ENCODE peak calls at places on chromosomes 6 and 20, in six cellular contexts. One of them, this sample, is unnamed. For H3K4me1, the result is how much of the 10 kb centered on the place peaks cover.

GRCh38 chr6:130574146-130574545 is 208.3 kb downstream of the TMEM200A start:
- DNase-seq in A549: no peak
- DNase-seq in heart right ventricle: no peak
- DNase-seq in CD8-positive, alpha-beta T cell: no peak
- DNase-seq in lung: no peak
- DNase-seq in cardiac muscle cell: no peak
- DNase-seq in this sample: no peak

GRCh38 chr20:57024849-57025248 is 241.6 kb downstream of the BMP7 start:
- DNase-seq in A549: no peak
- DNase-seq in heart right ventricle: no peak
- DNase-seq in CD8-positive, alpha-beta T cell: no peak
- DNase-seq in lung: no peak
- DNase-seq in cardiac muscle cell: no peak
- DNase-seq in this sample: no peak

GRCh38 chr20:61959301-61959700 is 106.4 kb downstream of the TAF4 start:
- DNase-seq in A549: peak
- DNase-seq in heart right ventricle: no peak
- DNase-seq in CD8-positive, alpha-beta T cell: no peak
- DNase-seq in lung: no peak
- DNase-seq in cardiac muscle cell: peak
- DNase-seq in this sample: no peak

GRCh38 chr6:163945813-163946212 is 531.3 kb downstream of the QKI start:
- DNase-seq in A549: no peak
- DNase-seq in heart right ventricle: no peak
- DNase-seq in CD8-positive, alpha-beta T cell: no peak
- DNase-seq in lung: no peak
- DNase-seq in cardiac muscle cell: no peak
- DNase-seq in this sample: no peak

GRCh38 chr20:34876161-34877001 is at the start of gene ACSS2:
- DNase-seq in A549: peak
- DNase-seq in heart right ventricle: peak
- DNase-seq in CD8-positive, alpha-beta T cell: peak
- DNase-seq in lung: peak
- DNase-seq in cardiac muscle cell: peak
- DNase-seq in this sample: peak

GRCh38 chr6:108027594-108027993 is 46.9 kb downstream of the OSTM1 start:
- DNase-seq in A549: no peak
- DNase-seq in heart right ventricle: no peak
- DNase-seq in CD8-positive, alpha-beta T cell: no peak
- DNase-seq in lung: no peak
- DNase-seq in cardiac muscle cell: no peak
- DNase-seq in this sample: no peak

GRCh38 chr6:85323435-85324040 is 126.3 kb upstream of the NT5E start:
- DNase-seq in A549: peak
- DNase-seq in heart right ventricle: peak
- DNase-seq in CD8-positive, alpha-beta T cell: peak
- DNase-seq in lung: peak
- DNase-seq in cardiac muscle cell: peak
- DNase-seq in this sample: peak

GRCh38 chr6:55643868-55644267 is 64.9 kb upstream of the HMGCLL1 start:
- DNase-seq in A549: no peak
- DNase-seq in heart right ventricle: no peak
- DNase-seq in CD8-positive, alpha-beta T cell: no peak
- DNase-seq in lung: no peak
- DNase-seq in cardiac muscle cell: no peak
- DNase-seq in this sample: no peak

GRCh38 chr20:13800728-13801134 is 15.9 kb downstream of the NDUFAF5 start:
- DNase-seq in A549: no peak
- DNase-seq in heart right ventricle: peak
- DNase-seq in CD8-positive, alpha-beta T cell: no peak
- DNase-seq in lung: peak
- DNase-seq in cardiac muscle cell: peak
- DNase-seq in this sample: no peak

GRCh38 chr6:109867009-109867969 is 110.8 kb upstream of the GPR6 start:
- DNase-seq in A549: no peak
- DNase-seq in heart right ventricle: peak
- DNase-seq in CD8-positive, alpha-beta T cell: no peak
- DNase-seq in lung: no peak
- DNase-seq in cardiac muscle cell: peak
- DNase-seq in this sample: no peak

GRCh38 chr6:135423649-135424128 is 73.9 kb downstream of the AHI1 start:
- DNase-seq in A549: peak
- DNase-seq in heart right ventricle: peak
- DNase-seq in CD8-positive, alpha-beta T cell: no peak
- DNase-seq in lung: no peak
- DNase-seq in cardiac muscle cell: peak
- DNase-seq in this sample: no peak

GRCh38 chr6:132479131-132479530 is 33.8 kb downstream of the STX7 start:
- DNase-seq in A549: no peak
- DNase-seq in heart right ventricle: no peak
- DNase-seq in CD8-positive, alpha-beta T cell: no peak
- DNase-seq in lung: no peak
- DNase-seq in cardiac muscle cell: no peak
- DNase-seq in this sample: no peak
- H3K4me1 ChIP-seq in A549: under half
- H3K4me1 ChIP-seq in heart right ventricle: under half
- H3K4me1 ChIP-seq in CD8-positive, alpha-beta T cell: under half
- H3K4me1 ChIP-seq in lung: under half
- H3K4me1 ChIP-seq in cardiac muscle cell: under half
- H3K4me1 ChIP-seq in this sample: under half

GRCh38 chr20:23634044-23634801 is 3.5 kb downstream of the CST3 start:
- DNase-seq in A549: no peak
- DNase-seq in heart right ventricle: no peak
- DNase-seq in CD8-positive, alpha-beta T cell: no peak
- DNase-seq in lung: no peak
- DNase-seq in cardiac muscle cell: no peak
- DNase-seq in this sample: no peak
- H3K4me1 ChIP-seq in A549: under half
- H3K4me1 ChIP-seq in heart right ventricle: under half
- H3K4me1 ChIP-seq in CD8-positive, alpha-beta T cell: under half
- H3K4me1 ChIP-seq in lung: under half
- H3K4me1 ChIP-seq in cardiac muscle cell: under half
- H3K4me1 ChIP-seq in this sample: under half

DNA sequence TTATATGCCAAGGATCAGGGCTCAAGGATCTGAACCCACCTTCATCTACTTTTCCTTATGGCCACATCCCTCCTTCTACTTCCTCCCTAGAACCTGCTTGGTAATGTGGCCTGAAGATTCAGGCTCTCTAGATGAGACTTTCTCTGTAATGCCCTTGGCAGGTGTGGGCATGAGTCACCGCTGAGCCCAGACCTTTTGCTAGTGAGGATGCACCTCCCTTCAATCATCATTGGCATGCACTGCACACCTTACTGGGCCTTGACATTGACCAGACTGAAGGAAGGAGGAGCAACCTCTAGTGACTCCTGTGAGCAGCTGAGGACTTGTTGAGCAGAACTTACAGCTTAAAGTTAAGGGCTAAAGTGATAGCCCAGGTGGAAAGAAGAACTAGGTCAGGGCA is 405.3 kb downstream of the MAFB start:
- DNase-seq in A549: no peak
- DNase-seq in heart right ventricle: no peak
- DNase-seq in CD8-positive, alpha-beta T cell: no peak
- DNase-seq in lung: no peak
- DNase-seq in cardiac muscle cell: no peak
- DNase-seq in this sample: no peak
- H3K4me1 ChIP-seq in A549: under half
- H3K4me1 ChIP-seq in heart right ventricle: under half
- H3K4me1 ChIP-seq in CD8-positive, alpha-beta T cell: under half
- H3K4me1 ChIP-seq in lung: under half
- H3K4me1 ChIP-seq in cardiac muscle cell: under half
- H3K4me1 ChIP-seq in this sample: under half

DNA sequence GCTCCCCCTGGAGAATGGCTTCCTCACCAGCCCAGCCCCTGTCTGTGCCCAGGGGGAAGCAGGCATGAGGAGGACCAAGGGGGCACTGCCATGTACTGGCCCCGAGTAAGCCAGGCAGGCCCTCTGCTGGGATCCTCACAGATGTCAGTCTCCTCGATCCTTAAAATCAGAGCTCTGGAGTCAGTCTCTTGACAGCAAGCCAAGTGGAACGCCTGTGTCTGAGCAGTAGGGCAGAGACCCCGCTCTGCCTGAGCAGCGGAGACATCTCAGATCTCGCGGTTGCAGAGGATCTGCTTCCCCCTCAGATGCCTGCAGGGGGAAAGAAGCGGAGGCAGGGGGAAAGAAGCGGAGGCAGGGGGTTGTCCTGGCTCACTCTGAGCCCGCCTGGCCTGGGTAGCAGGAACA is 92.6 kb downstream of the SNX5 start:
- DNase-seq in A549: no peak
- DNase-seq in heart right ventricle: no peak
- DNase-seq in CD8-positive, alpha-beta T cell: no peak
- DNase-seq in lung: no peak
- DNase-seq in cardiac muscle cell: no peak
- DNase-seq in this sample: no peak
- H3K4me1 ChIP-seq in A549: under half
- H3K4me1 ChIP-seq in heart right ventricle: under half
- H3K4me1 ChIP-seq in CD8-positive, alpha-beta T cell: under half
- H3K4me1 ChIP-seq in lung: under half
- H3K4me1 ChIP-seq in cardiac muscle cell: under half
- H3K4me1 ChIP-seq in this sample: under half

DNA sequence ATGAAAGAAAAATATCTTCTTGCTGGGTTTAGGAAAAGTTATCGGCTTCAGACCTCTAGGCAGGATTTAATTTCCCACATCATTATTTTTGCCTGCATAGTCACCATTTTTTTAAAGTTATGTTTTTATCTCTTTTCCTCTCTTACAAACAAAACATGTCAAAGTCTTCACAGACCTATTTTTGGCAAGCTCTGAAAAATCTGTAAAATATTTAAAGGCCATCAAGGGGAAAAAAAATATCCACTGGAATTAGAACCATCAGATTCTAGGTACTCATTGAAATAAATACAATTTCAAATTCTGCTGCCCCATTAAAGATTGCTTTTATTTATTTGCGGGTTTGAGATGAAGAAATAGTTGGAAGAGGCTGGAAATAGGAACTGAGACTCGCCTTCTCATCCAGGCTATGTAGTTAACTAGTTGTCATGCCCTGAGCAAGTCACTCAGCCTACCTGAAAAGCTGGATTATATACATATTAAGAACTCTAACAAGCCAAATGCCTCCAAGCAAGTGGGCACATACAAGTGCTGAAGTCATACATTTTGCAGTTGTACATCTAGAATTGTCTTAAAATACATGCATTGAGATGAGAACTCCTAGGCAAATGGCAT is 101.7 kb upstream of the SASH1 start:
- DNase-seq in A549: no peak
- DNase-seq in heart right ventricle: no peak
- DNase-seq in CD8-positive, alpha-beta T cell: no peak
- DNase-seq in lung: no peak
- DNase-seq in cardiac muscle cell: no peak
- DNase-seq in this sample: no peak
- H3K4me1 ChIP-seq in A549: under half
- H3K4me1 ChIP-seq in heart right ventricle: under half
- H3K4me1 ChIP-seq in CD8-positive, alpha-beta T cell: under half
- H3K4me1 ChIP-seq in lung: under half
- H3K4me1 ChIP-seq in cardiac muscle cell: under half
- H3K4me1 ChIP-seq in this sample: under half

GRCh38 chr6:18045507-18045906 is 58.1 kb upstream of the KIF13A start:
- DNase-seq in A549: no peak
- DNase-seq in heart right ventricle: no peak
- DNase-seq in CD8-positive, alpha-beta T cell: no peak
- DNase-seq in lung: no peak
- DNase-seq in cardiac muscle cell: no peak
- DNase-seq in this sample: no peak

GRCh38 chr6:18053555-18054445 is 66.4 kb upstream of the KIF13A start:
- DNase-seq in A549: no peak
- DNase-seq in heart right ventricle: no peak
- DNase-seq in CD8-positive, alpha-beta T cell: no peak
- DNase-seq in lung: no peak
- DNase-seq in cardiac muscle cell: no peak
- DNase-seq in this sample: no peak

GRCh38 chr6:18053071-18053475 is 65.6 kb upstream of the KIF13A start:
- DNase-seq in A549: no peak
- DNase-seq in heart right ventricle: no peak
- DNase-seq in CD8-positive, alpha-beta T cell: no peak
- DNase-seq in lung: peak
- DNase-seq in cardiac muscle cell: no peak
- DNase-seq in this sample: no peak

GRCh38 chr6:18047406-18047805 is 60.0 kb upstream of the KIF13A start:
- DNase-seq in A549: no peak
- DNase-seq in heart right ventricle: no peak
- DNase-seq in CD8-positive, alpha-beta T cell: no peak
- DNase-seq in lung: no peak
- DNase-seq in cardiac muscle cell: no peak
- DNase-seq in this sample: no peak

DNA sequence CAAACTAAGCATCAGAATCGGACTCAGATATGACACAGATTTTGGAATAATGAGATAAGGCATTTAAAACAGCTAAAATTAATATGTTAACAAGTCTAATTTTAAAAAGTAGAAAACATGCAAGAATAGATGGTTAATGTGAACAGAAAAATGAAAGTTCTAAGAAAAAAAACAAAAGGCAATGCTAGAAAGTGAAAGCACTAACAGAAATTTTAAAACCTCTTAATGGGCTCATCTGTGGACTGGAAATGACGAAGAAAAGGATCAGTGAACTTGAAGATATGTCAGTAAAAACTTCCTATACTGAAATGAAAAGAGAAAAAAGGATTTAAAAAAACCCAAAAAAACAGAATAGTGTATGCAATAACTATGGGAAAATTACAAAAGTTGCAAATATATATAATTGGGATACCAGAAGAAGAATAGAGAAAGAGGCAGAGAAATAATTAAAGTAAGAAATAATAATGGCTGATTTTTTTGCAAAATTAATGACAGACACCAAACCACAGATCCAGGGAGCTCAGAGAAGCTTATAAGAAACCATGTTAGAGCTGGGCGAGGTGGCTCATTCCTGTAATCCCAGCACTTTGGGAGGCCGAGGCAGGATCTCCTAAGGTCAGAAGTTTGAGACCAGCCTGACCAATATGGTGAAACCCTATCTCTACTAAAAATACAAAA is 61.7 kb upstream of the KIF13A start:
- DNase-seq in A549: no peak
- DNase-seq in heart right ventricle: no peak
- DNase-seq in CD8-positive, alpha-beta T cell: no peak
- DNase-seq in lung: no peak
- DNase-seq in cardiac muscle cell: no peak
- DNase-seq in this sample: no peak
- H3K4me1 ChIP-seq in A549: under half
- H3K4me1 ChIP-seq in heart right ventricle: under half
- H3K4me1 ChIP-seq in CD8-positive, alpha-beta T cell: under half
- H3K4me1 ChIP-seq in lung: under half
- H3K4me1 ChIP-seq in cardiac muscle cell: under half
- H3K4me1 ChIP-seq in this sample: under half

GRCh38 chr6:1065986-1066385 is 245.9 kb upstream of the FOXQ1 start:
- DNase-seq in A549: no peak
- DNase-seq in heart right ventricle: no peak
- DNase-seq in CD8-positive, alpha-beta T cell: no peak
- DNase-seq in lung: no peak
- DNase-seq in cardiac muscle cell: no peak
- DNase-seq in this sample: no peak
- H3K4me1 ChIP-seq in A549: under half
- H3K4me1 ChIP-seq in heart right ventricle: under half
- H3K4me1 ChIP-seq in CD8-positive, alpha-beta T cell: under half
- H3K4me1 ChIP-seq in lung: under half
- H3K4me1 ChIP-seq in cardiac muscle cell: under half
- H3K4me1 ChIP-seq in this sample: under half

This sample was measured in Panc1.